ENCODE peak calls at places on chromosomes 4 and X, in eight cellular contexts. S is left lung, L is tibial artery, D is WERI-Rb-1, T is GM10248, G is bronchial epithelial cell, I is endothelial cell, N is OCI-LY7. O is an unnamed sample.
A peak's percentile ranks its signal among the peaks of the same experiment; 100 is the strongest.

GRCh38 chr4:2046031-2046961 is 12.8 kb upstream of the NAT8L start:
- DNase-seq in S (peak; percentile 57), T (peak; percentile 28), D (no peak), G (no peak), N (no peak), L (peak; percentile 17), I (no peak), O (no peak)

GRCh38 chr4:51907001-51907669 is 64.2 kb downstream of the DCUN1D4 start:
- DNase-seq in S (no peak), I (no peak), T (no peak), L (no peak), G (no peak), D (no peak), N (no peak), O (no peak)

GRCh38 chr4:76197971-76198410 is 15.6 kb downstream of the SCARB2 start:
- DNase-seq in I (peak; percentile 10), T (no peak), G (no peak), S (peak; percentile 80), D (peak; percentile 53), L (peak; percentile 63), N (no peak), O (peak; percentile 61)

GRCh38 chrX:18674417-18674787 is 2.5 kb upstream of the RS1 start:
- DNase-seq in D (no peak), N (no peak), T (peak; percentile 22), L (peak; percentile 24), S (peak; percentile 78), G (no peak), I (no peak), O (no peak)

GRCh38 chr4:149291463-149291862 is 524.2 kb downstream of the IQCM start:
- DNase-seq in T (no peak), N (no peak), D (no peak), S (no peak), G (peak; percentile 7), I (no peak), L (no peak), O (peak; percentile 74)

GRCh38 chrX:14006489-14006888 is 23.2 kb downstream of the GEMIN8 start:
- DNase-seq in D (no peak), L (no peak), T (no peak), N (no peak), G (no peak), S (no peak), I (no peak), O (no peak)

GRCh38 chrX:107713205-107714195 is 62.1 kb downstream of the TSC22D3 start:
- DNase-seq in T (no peak), D (no peak), N (no peak), I (no peak), S (no peak), L (no peak), G (no peak), O (no peak)

GRCh38 chrX:18101087-18101486 is 119.6 kb downstream of the BEND2 start:
- DNase-seq in G (no peak), L (no peak), S (no peak), T (no peak), I (no peak), N (no peak), D (no peak), O (no peak)

GRCh38 chr4:83221897-83222441 is 62.6 kb downstream of the COQ2 start:
- DNase-seq in D (no peak), I (no peak), S (no peak), T (peak; percentile 23), G (no peak), L (no peak), N (peak; percentile 91), O (no peak)

GRCh38 chr4:11505225-11505971 is 76.7 kb upstream of the HS3ST1 start:
- DNase-seq in G (peak; percentile 98), L (no peak), S (no peak), N (no peak), D (no peak), I (no peak), T (no peak), O (peak; percentile 42)

GRCh38 chr4:40333921-40334352 is 1.2 kb upstream of the CHRNA9 start:
- DNase-seq in G (peak; percentile 96), I (no peak), L (no peak), N (no peak), S (no peak), D (peak; percentile 32), T (no peak), O (peak; percentile 57)

GRCh38 chr4:44927361-44928061 is 201.2 kb upstream of the GNPDA2 start:
- DNase-seq in N (peak; percentile 33), S (no peak), T (peak; percentile 4), G (peak; percentile 28), I (no peak), L (no peak), D (no peak), O (peak; percentile 26)

GRCh38 chr4:113563691-113564378 is 197.7 kb downstream of the CAMK2D start:
- DNase-seq in S (no peak), I (no peak), L (no peak), T (no peak), N (peak; percentile 55), D (no peak), G (no peak), O (no peak)

GRCh38 chr4:156536661-156537060 is 434.9 kb downstream of the PDGFC start:
- DNase-seq in S (no peak), D (no peak), G (peak; percentile 84), I (no peak), T (no peak), L (no peak), N (no peak), O (peak; percentile 26)
- TF ChIP-seq CTCF in S (no peak), D (no peak), G (no peak), I (no peak), T (no peak), L (no peak), N (no peak), O (no peak)

GRCh38 chr4:118035309-118035708 is 1.0 kb downstream of the NDST3 start:
- DNase-seq in D (no peak), N (no peak), T (no peak), S (no peak), I (no peak), L (no peak), G (no peak), O (no peak)

GRCh38 chr4:118034061-118034785 is at the start of gene NDST3:
- DNase-seq in G (peak; percentile 53), L (peak; percentile 26), S (peak; percentile 76), I (peak; percentile 70), N (no peak), T (peak; percentile 23), D (peak; percentile 90), O (peak; percentile 70)

GRCh38 chr4:118036336-118036735 is 2.0 kb downstream of the NDST3 start:
- DNase-seq in N (no peak), I (no peak), T (no peak), L (no peak), S (no peak), D (no peak), G (no peak), O (no peak)

GRCh38 chr4:118032691-118033090 is 1.6 kb upstream of the NDST3 start:
- DNase-seq in D (no peak), I (no peak), N (no peak), S (no peak), T (no peak), L (no peak), G (peak; percentile 39), O (peak; percentile 3)

DNA sequence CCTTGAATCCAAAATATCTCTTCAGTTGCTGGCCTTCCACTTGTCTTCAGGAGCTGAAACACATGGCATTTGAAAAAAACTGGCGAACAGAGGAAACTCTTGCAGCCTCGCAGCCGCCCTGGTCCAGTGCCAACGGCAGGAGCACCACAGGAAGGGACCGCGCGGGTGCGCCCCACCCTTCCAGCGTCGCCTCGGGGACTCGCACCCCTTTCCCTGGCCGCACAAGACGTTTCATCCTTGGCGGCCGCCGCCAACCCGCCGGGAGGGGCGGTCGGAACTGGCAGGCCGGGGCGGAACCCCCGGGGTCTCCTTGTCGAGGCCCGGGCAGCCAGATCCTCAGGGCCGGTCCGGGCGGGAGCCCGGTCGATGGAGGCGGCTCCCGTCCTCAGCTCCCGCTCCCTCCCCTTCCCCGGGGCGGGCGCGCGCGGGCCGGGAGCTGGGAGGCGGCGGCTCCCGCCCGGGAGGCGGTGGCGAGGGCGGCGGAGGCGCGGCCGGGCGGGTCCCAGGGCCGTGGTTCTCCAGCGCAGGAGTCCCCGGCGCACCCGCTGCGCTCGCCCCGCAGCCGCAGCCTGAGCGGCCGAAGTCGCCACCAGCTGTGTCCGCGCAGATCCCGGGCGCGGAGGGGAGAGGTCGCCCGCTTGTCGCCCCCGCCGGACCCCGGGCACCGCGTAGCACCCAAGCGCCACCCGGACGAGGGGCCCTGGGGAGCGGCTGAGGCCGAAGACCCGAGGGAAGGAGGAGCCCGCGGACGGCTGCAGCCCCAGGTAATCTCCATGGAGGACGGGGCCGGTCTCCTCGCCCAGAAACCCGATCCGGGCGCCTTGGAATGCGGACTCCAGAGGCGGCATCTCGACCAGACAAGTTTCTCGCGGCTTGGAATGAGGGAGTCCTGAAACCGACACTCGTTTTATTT is 882 bp upstream of the NDST3 start:
- DNase-seq in L (no peak), T (no peak), N (no peak), I (peak; percentile 61), S (peak; percentile 86), D (peak; percentile 73), G (peak; percentile 7), O (peak; percentile 26)
- TF ChIP-seq CTCF in L (no peak), T (no peak), N (no peak), I (no peak), S (no peak), D (peak; percentile 46), G (no peak), O (no peak)

DNA sequence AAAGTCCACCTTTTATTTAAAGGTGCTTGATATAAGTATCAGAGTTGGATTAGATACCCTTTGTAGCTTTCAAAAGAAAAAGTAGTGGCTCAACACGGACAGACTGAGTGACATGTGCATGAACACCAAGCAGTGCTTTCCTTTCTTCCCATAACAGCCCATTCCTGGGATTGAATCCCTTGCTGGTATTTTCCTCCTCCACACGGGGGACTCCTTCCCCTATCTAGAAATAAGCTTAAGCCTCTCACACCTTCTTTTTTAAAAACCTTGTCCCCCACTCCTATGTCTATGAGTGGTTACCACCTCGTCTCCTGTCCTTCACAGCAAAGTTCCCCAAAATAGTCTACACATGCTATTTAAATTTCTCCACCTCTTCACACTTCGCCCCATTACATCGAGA is 5.1 kb downstream of the AP1S2 start:
- DNase-seq in D (peak; percentile 14), S (no peak), T (no peak), G (no peak), I (no peak), N (no peak), L (no peak), O (no peak)
- TF ChIP-seq CTCF in D (peak; percentile 43), S (no peak), T (no peak), G (no peak), I (no peak), N (peak; percentile 47), L (no peak), O (peak; percentile 50)

DNA sequence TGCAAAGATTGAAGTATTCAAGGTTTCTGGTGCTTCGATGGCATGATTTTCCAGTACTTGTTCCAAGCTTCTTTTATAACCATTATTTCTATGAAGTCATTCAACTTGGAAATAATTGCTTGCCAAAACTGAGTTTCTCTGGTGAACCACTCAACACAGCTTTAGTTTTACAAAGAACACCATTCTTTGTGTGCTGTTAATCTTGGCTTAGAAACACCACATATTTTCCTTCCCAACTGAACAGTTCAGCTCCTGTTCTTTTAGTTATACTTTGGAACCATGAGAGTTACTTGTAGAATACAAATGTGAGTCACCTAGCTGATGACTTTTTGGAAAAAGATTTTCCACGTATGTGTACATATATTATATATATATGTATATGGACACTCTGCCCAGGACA is 32.7 kb downstream of the TMEM47 start:
- DNase-seq in T (no peak), N (no peak), I (no peak), S (no peak), D (no peak), L (no peak), G (no peak), O (peak; percentile 59)
- TF ChIP-seq CTCF in T (no peak), N (no peak), I (no peak), S (no peak), D (no peak), L (no peak), G (no peak), O (no peak)

O was measured in astrocyte of the cerebellum.